ENCODE peak calls at places on chromosomes 7 and 10, in ten cellular contexts. One of them, this sample, is unnamed.
A peak's percentile ranks its signal among the peaks of the same experiment; 100 is the strongest.

GRCh38 chr7:117116221-117116620 is 162.9 kb downstream of the ST7 start:
- DNase-seq in NCI-H2029: no peak
- DNase-seq in activated gamma-delta T cell treated with anti-CD3 and anti-CD28 coated beads, Interleukin-2, amount 50 U/mL, for 16 hours: no peak
- DNase-seq in ureter: no peak
- DNase-seq in bronchial epithelial cell: no peak
- DNase-seq in mammary epithelial cell: no peak
- DNase-seq in HuH-7: no peak
- DNase-seq in Right ventricle myocardium inferior: no peak
- DNase-seq in NCI-H1092: no peak
- DNase-seq in tibial artery: no peak
- DNase-seq in this sample: no peak

GRCh38 chr10:78972160-78972946 is 96.4 kb upstream of the ZMIZ1 start:
- DNase-seq in NCI-H2029: no peak
- DNase-seq in activated gamma-delta T cell treated with anti-CD3 and anti-CD28 coated beads, Interleukin-2, amount 50 U/mL, for 16 hours: no peak
- DNase-seq in ureter: peak; percentile 74
- DNase-seq in bronchial epithelial cell: no peak
- DNase-seq in mammary epithelial cell: peak; percentile 32
- DNase-seq in HuH-7: peak; percentile 51
- DNase-seq in Right ventricle myocardium inferior: peak; percentile 89
- DNase-seq in NCI-H1092: no peak
- DNase-seq in tibial artery: peak; percentile 97
- DNase-seq in this sample: peak; percentile 91

GRCh38 chr7:75711076-75711475 is 27.7 kb downstream of the HIP1 start:
- DNase-seq in NCI-H2029: no peak
- DNase-seq in activated gamma-delta T cell treated with anti-CD3 and anti-CD28 coated beads, Interleukin-2, amount 50 U/mL, for 16 hours: no peak
- DNase-seq in ureter: no peak
- DNase-seq in bronchial epithelial cell: no peak
- DNase-seq in mammary epithelial cell: no peak
- DNase-seq in HuH-7: no peak
- DNase-seq in Right ventricle myocardium inferior: no peak
- DNase-seq in NCI-H1092: no peak
- DNase-seq in tibial artery: no peak
- DNase-seq in this sample: no peak

GRCh38 chr7:90948085-90948484 is 316.1 kb upstream of the FZD1 start:
- DNase-seq in NCI-H2029: no peak
- DNase-seq in activated gamma-delta T cell treated with anti-CD3 and anti-CD28 coated beads, Interleukin-2, amount 50 U/mL, for 16 hours: no peak
- DNase-seq in ureter: no peak
- DNase-seq in bronchial epithelial cell: no peak
- DNase-seq in mammary epithelial cell: no peak
- DNase-seq in HuH-7: no peak
- DNase-seq in Right ventricle myocardium inferior: no peak
- DNase-seq in NCI-H1092: no peak
- DNase-seq in tibial artery: no peak
- DNase-seq in this sample: no peak

GRCh38 chr10:125882596-125882995 is 1.5 kb upstream of the DHX32 start:
- DNase-seq in NCI-H2029: no peak
- DNase-seq in activated gamma-delta T cell treated with anti-CD3 and anti-CD28 coated beads, Interleukin-2, amount 50 U/mL, for 16 hours: no peak
- DNase-seq in ureter: no peak
- DNase-seq in bronchial epithelial cell: no peak
- DNase-seq in mammary epithelial cell: no peak
- DNase-seq in HuH-7: no peak
- DNase-seq in Right ventricle myocardium inferior: no peak
- DNase-seq in NCI-H1092: no peak
- DNase-seq in tibial artery: no peak
- DNase-seq in this sample: no peak

GRCh38 chr7:149790146-149790548 is 16.8 kb upstream of the ZNF467 start:
- DNase-seq in NCI-H2029: no peak
- DNase-seq in activated gamma-delta T cell treated with anti-CD3 and anti-CD28 coated beads, Interleukin-2, amount 50 U/mL, for 16 hours: no peak
- DNase-seq in ureter: no peak
- DNase-seq in bronchial epithelial cell: no peak
- DNase-seq in mammary epithelial cell: no peak
- DNase-seq in HuH-7: no peak
- DNase-seq in Right ventricle myocardium inferior: peak; percentile 83
- DNase-seq in NCI-H1092: no peak
- DNase-seq in tibial artery: no peak
- DNase-seq in this sample: no peak

GRCh38 chr10:62036186-62037081 is 134.9 kb downstream of the ARID5B start:
- DNase-seq in NCI-H2029: no peak
- DNase-seq in activated gamma-delta T cell treated with anti-CD3 and anti-CD28 coated beads, Interleukin-2, amount 50 U/mL, for 16 hours: no peak
- DNase-seq in ureter: no peak
- DNase-seq in bronchial epithelial cell: no peak
- DNase-seq in mammary epithelial cell: no peak
- DNase-seq in HuH-7: no peak
- DNase-seq in Right ventricle myocardium inferior: no peak
- DNase-seq in NCI-H1092: peak; percentile 13
- DNase-seq in tibial artery: no peak
- DNase-seq in this sample: no peak

GRCh38 chr7:48875300-48875916 is 48.9 kb upstream of the CDC14C start:
- DNase-seq in NCI-H2029: peak; percentile 76
- DNase-seq in activated gamma-delta T cell treated with anti-CD3 and anti-CD28 coated beads, Interleukin-2, amount 50 U/mL, for 16 hours: no peak
- DNase-seq in ureter: no peak
- DNase-seq in bronchial epithelial cell: peak; percentile 52
- DNase-seq in mammary epithelial cell: peak; percentile 41
- DNase-seq in HuH-7: peak; percentile 5
- DNase-seq in Right ventricle myocardium inferior: no peak
- DNase-seq in NCI-H1092: peak; percentile 75
- DNase-seq in tibial artery: no peak
- DNase-seq in this sample: no peak

GRCh38 chr10:131172433-131172832 is 139.1 kb downstream of the TCERG1L start:
- DNase-seq in NCI-H2029: no peak
- DNase-seq in activated gamma-delta T cell treated with anti-CD3 and anti-CD28 coated beads, Interleukin-2, amount 50 U/mL, for 16 hours: no peak
- DNase-seq in ureter: peak; percentile 27
- DNase-seq in bronchial epithelial cell: no peak
- DNase-seq in mammary epithelial cell: no peak
- DNase-seq in HuH-7: no peak
- DNase-seq in Right ventricle myocardium inferior: no peak
- DNase-seq in NCI-H1092: no peak
- DNase-seq in tibial artery: peak; percentile 34
- DNase-seq in this sample: no peak

GRCh38 chr7:151608031-151608551 is 88.4 kb upstream of the RHEB start:
- DNase-seq in NCI-H2029: no peak
- DNase-seq in activated gamma-delta T cell treated with anti-CD3 and anti-CD28 coated beads, Interleukin-2, amount 50 U/mL, for 16 hours: no peak
- DNase-seq in ureter: no peak
- DNase-seq in bronchial epithelial cell: peak; percentile 75
- DNase-seq in mammary epithelial cell: peak; percentile 73
- DNase-seq in HuH-7: peak; percentile 36
- DNase-seq in Right ventricle myocardium inferior: no peak
- DNase-seq in NCI-H1092: no peak
- DNase-seq in tibial artery: no peak
- DNase-seq in this sample: no peak

GRCh38 chr10:79459243-79459642 is 13.8 kb upstream of the ZCCHC24 start:
- DNase-seq in NCI-H2029: no peak
- DNase-seq in activated gamma-delta T cell treated with anti-CD3 and anti-CD28 coated beads, Interleukin-2, amount 50 U/mL, for 16 hours: no peak
- DNase-seq in ureter: no peak
- DNase-seq in bronchial epithelial cell: no peak
- DNase-seq in mammary epithelial cell: no peak
- DNase-seq in HuH-7: no peak
- DNase-seq in Right ventricle myocardium inferior: no peak
- DNase-seq in NCI-H1092: no peak
- DNase-seq in tibial artery: peak; percentile 46
- DNase-seq in this sample: no peak